ENCODE peak calls at places on chromosomes 4 and X, in four cellular contexts. U, L, M and F are unnamed samples.

GRCh38 chrX:13285693-13286092 is 34.2 kb downstream of the ATXN3L start:
- DNase-seq in U (no peak), L (no peak), M (no peak), F (peak)

GRCh38 chr4:89036535-89036934 is 20.4 kb downstream of the FAM13A start:
- DNase-seq in U (no peak), L (no peak), M (no peak), F (no peak)

GRCh38 chr4:85967872-85968271 is 392.0 kb downstream of the MAPK10 start:
- DNase-seq in U (no peak), L (no peak), M (no peak), F (no peak)

GRCh38 chr4:13706130-13706529 is 78.6 kb upstream of the BOD1L1 start:
- DNase-seq in U (no peak), L (no peak), M (no peak), F (no peak)

GRCh38 chr4:4284827-4285618 is 4.9 kb downstream of the LYAR start:
- DNase-seq in U (peak), L (no peak), M (peak), F (no peak)

GRCh38 chr4:45693746-45694145 is 430.1 kb downstream of the GABRG1 start:
- DNase-seq in U (peak), L (no peak), M (no peak), F (no peak)

GRCh38 chr4:83618991-83619390 is 83.1 kb downstream of the GPAT3 start:
- DNase-seq in U (no peak), L (no peak), M (peak), F (no peak)

GRCh38 chrX:70979136-70979762 is 48.4 kb upstream of the SLC7A3 start:
- DNase-seq in U (peak), L (no peak), M (peak), F (peak)

GRCh38 chrX:51851507-51852085 is 41.8 kb upstream of the MAGED1 start:
- DNase-seq in U (peak), L (no peak), M (no peak), F (no peak)

GRCh38 chrX:18620349-18620748 is 51.6 kb downstream of the RS1 start:
- DNase-seq in U (peak), L (peak), M (no peak), F (no peak)

GRCh38 chrX:24229967-24230366 is 80.4 kb downstream of the ZFX start:
- DNase-seq in U (no peak), L (no peak), M (no peak), F (no peak)

GRCh38 chr4:158814636-158815035 is 45.8 kb downstream of the FNIP2 start:
- DNase-seq in U (no peak), L (no peak), M (no peak), F (no peak)

GRCh38 chrX:20248592-20249192 is 18.0 kb downstream of the RPS6KA3 start:
- DNase-seq in U (no peak), L (no peak), M (no peak), F (no peak)

GRCh38 chrX:17214962-17215361 is 160.0 kb upstream of the NHS start:
- DNase-seq in U (no peak), L (no peak), M (no peak), F (no peak)

GRCh38 chr4:141124224-141124623 is 9.0 kb downstream of the RNF150 start:
- DNase-seq in U (no peak), L (no peak), M (no peak), F (no peak)

GRCh38 chr4:174204194-174204831 is 79.2 kb downstream of the FBXO8 start:
- DNase-seq in U (no peak), L (no peak), M (no peak), F (no peak)

GRCh38 chr4:181870326-181870725 is 372.9 kb upstream of the TENM3 start:
- DNase-seq in U (no peak), L (no peak), M (no peak), F (no peak)

GRCh38 chr4:96833831-96834230 is 993.9 kb downstream of the PDHA2 start:
- DNase-seq in U (no peak), L (no peak), M (no peak), F (no peak)

GRCh38 chr4:7341486-7342222 is 93.1 kb downstream of the PSAPL1 start:
- DNase-seq in U (no peak), L (no peak), M (no peak), F (no peak)

GRCh38 chrX:29295987-29296680 is 708.9 kb downstream of the IL1RAPL1 start:
- DNase-seq in U (no peak), L (no peak), M (no peak), F (no peak)

GRCh38 chr4:156475322-156475721 is 496.3 kb downstream of the PDGFC start:
- DNase-seq in U (peak), L (no peak), M (no peak), F (no peak)

GRCh38 chr4:119300072-119300387 is 21.9 kb downstream of the FABP2 start:
- DNase-seq in U (no peak), L (peak), M (peak), F (peak)

GRCh38 chr4:138241281-138242075 is 671 bp downstream of the SLC7A11 start:
- DNase-seq in U (no peak), L (no peak), M (peak), F (no peak)

GRCh38 chrX:102042706-102043325 is 82.7 kb upstream of the TCEAL2 start:
- DNase-seq in U (no peak), L (no peak), M (no peak), F (no peak)

GRCh38 chr4:25913056-25913850 is 767 bp upstream of the SMIM20 start:
- DNase-seq in U (no peak), L (no peak), M (peak), F (no peak)

GRCh38 chrX:49155243-49155899 is 7.2 kb upstream of the MAGIX start:
- DNase-seq in U (no peak), L (no peak), M (peak), F (peak)

GRCh38 chr4:33400504-33400903 is 2680.3 kb downstream of the PCDH7 start:
- DNase-seq in U (no peak), L (no peak), M (no peak), F (no peak)

GRCh38 chr4:33390977-33391376 is 2670.8 kb downstream of the PCDH7 start:
- DNase-seq in U (no peak), L (no peak), M (no peak), F (no peak)

DNA sequence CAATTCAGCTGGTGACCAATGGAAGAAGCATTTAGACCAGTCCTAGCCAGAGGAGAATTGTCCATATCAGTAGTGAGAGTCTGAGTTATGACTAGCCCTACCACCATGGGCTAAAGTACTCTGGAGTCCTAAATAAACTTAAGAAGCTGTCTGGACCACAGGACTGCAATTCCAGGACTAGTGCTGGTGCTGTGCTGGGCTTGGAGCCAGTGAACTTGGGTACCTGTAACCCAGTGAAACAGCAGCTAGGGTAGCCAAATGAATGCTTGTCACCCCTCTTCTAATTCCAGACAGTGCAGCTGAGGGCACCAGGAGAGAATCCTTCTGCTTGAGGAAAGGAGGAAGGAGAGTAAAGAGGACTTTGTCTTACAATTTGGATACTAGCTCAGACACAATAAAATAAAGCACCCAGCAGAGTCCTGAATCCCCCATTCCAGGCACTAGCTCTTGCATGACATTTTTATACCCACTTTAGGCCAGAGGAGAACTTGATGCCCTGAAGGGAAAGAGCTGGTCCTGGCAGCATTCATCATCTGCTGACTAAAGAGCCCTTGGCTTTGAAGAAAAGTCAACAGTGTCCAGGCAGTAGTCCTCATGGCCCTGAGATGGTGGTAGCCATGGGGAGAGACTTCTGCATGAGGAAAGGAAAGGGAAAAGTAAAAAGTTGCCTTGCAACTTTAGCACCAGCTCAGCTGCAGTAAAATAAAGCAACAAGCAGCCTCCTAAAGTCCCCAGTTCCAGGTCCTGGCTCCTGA is 2675.7 kb downstream of the PCDH7 start:
- DNase-seq in U (no peak), L (no peak), M (no peak), F (no peak)
- TF ChIP-seq ESRRA in U (no peak), L (no peak), M (no peak), F (no peak)

DNA sequence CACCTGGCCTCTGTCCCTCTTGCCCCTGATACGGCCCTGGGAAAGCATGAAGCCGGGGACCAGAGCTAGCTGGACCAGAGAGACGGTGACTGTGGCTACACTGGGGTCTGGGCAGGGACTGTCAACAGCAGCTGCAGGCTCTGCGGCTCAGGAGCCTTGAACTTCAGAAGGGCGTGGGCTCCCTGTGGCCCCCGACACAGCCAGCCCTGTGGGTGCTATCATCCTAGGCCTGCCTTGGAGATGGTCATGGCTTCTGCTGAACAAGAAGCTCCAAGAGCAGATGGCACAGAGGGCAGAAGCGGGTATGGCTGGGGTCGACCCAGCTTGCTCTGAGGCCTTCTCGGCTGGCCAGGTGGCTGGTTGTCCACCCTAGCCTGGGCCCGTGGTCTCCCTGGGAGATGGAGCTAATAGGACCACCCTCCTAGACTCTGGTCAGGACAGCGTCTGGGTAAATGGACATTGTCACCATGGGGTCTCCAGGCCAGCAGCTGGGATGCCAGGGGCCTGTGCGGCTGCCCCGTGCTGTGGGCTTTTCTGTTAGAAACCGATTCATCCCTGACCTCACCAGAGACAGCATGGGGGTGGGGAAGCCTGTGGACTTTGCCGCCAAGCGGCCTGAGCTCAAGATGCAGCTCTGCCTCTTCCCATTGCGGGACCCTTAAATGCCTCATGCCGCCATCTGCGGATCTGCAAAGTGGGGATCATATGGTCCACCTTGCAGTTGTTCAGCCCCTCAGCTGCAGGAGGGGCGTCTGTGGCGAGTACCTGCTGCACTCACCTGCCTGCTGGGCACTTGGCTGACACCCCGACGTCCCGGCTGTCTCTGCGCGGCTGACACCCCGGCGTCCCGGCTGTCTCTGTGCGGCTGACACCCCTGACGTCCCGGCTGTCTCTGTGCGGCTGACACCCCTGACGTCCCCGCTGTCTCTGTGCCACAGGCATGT is 21.1 kb downstream of the CPZ start:
- DNase-seq in U (no peak), L (no peak), M (no peak), F (no peak)
- TF ChIP-seq ETV6 in U (no peak), L (no peak), M (no peak), F (no peak)

GRCh38 chr4:72430050-72430449 is 139.0 kb downstream of the ADAMTS3 start:
- DNase-seq in U (no peak), L (no peak), M (no peak), F (no peak)
- TF ChIP-seq ESRRA in U (no peak), L (no peak), M (no peak), F (no peak)

DNA sequence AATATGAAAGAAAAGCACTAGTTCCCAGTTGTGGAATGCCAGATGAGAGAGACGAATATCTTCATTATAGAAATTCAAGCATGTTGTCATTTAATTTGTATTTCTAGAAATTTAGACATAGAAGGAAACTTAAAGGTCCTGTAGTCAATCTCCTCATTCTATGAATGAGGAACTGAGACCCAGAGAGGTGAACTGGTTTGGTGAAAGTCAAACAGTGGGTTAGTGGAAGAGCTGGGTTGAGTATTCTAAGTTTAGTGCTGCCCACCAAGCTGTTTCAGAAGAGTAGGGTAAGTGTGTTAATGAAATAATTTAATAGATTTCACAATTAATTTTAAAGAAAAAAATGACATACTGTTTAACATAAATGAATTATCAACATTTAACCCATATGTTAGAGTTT is 655.2 kb downstream of the FAM133A start:
- DNase-seq in U (no peak), L (no peak), M (no peak), F (no peak)
- TF ChIP-seq ETV6 in U (no peak), L (no peak), M (no peak), F (no peak)

GRCh38 chr4:38606587-38606905 is 57.5 kb upstream of the KLF3 start:
- DNase-seq in U (no peak), L (no peak), M (peak), F (no peak)
- TF ChIP-seq ESRRA in U (no peak), L (no peak), M (no peak), F (no peak)

GRCh38 chr4:121791481-121791880 is 9.6 kb upstream of the EXOSC9 start:
- DNase-seq in U (no peak), L (no peak), M (no peak), F (no peak)
- TF ChIP-seq ETV6 in U (no peak), L (no peak), M (no peak), F (no peak)

GRCh38 chrX:11447418-11447817 is 154.2 kb downstream of the AMELX start:
- DNase-seq in U (no peak), L (no peak), M (no peak), F (no peak)

GRCh38 chrX:11445540-11445939 is 152.3 kb downstream of the AMELX start:
- DNase-seq in U (no peak), L (no peak), M (no peak), F (no peak)

GRCh38 chrX:11446951-11447350 is 153.7 kb downstream of the AMELX start:
- DNase-seq in U (no peak), L (no peak), M (no peak), F (no peak)

GRCh38 chrX:11444052-11444451 is 150.8 kb downstream of the AMELX start:
- DNase-seq in U (no peak), L (no peak), M (no peak), F (no peak)

DNA sequence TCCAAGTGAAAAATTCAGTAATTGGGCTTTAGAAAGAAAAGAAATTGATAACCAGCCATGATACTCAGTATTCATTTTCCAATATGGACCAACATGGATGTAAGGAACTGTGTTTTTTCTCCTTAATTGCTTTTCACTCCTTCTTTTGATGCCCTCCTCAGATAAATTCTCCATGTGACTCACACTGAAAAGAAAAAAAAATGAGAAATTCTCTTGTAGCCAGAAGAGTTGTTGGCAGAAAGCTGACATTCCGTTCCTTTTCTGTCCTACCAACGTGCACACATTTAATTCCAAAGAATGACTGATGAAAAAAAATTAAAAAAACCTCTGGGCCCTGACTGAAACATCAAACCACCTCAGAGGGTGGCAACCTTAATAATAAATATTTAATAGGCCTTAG is 153.1 kb downstream of the AMELX start:
- DNase-seq in U (no peak), L (no peak), M (no peak), F (no peak)
- TF ChIP-seq ESRRA in U (no peak), L (no peak), M (no peak), F (no peak)